ENCODE peak calls at places on chromosome 9, in five cellular contexts. One of them, this sample, is unnamed.

GRCh38 chr9:90331826-90332575 is 310.6 kb downstream of the DIRAS2 start:
- DNase-seq in left ventricle myocardium inferior: no peak
- DNase-seq in SK-N-SH: no peak
- DNase-seq in Caco-2: no peak
- DNase-seq in stomach: no peak
- DNase-seq in this sample: no peak

GRCh38 chr9:130661461-130662098 is 2.8 kb upstream of the PRDM12 start:
- DNase-seq in left ventricle myocardium inferior: no peak
- DNase-seq in SK-N-SH: peak; percentile 61
- DNase-seq in Caco-2: no peak
- DNase-seq in stomach: no peak
- DNase-seq in this sample: no peak

GRCh38 chr9:91219557-91219956 is 142.2 kb downstream of the AUH start:
- DNase-seq in left ventricle myocardium inferior: no peak
- DNase-seq in SK-N-SH: no peak
- DNase-seq in Caco-2: no peak
- DNase-seq in stomach: no peak
- DNase-seq in this sample: no peak

GRCh38 chr9:114123031-114123977 is 24.2 kb upstream of the KIF12 start:
- DNase-seq in left ventricle myocardium inferior: no peak
- DNase-seq in SK-N-SH: no peak
- DNase-seq in Caco-2: peak; percentile 30
- DNase-seq in stomach: no peak
- DNase-seq in this sample: no peak

GRCh38 chr9:133731876-133732321 is 6.3 kb downstream of the SARDH start:
- DNase-seq in left ventricle myocardium inferior: no peak
- DNase-seq in SK-N-SH: peak; percentile 81
- DNase-seq in Caco-2: peak; percentile 73
- DNase-seq in stomach: peak; percentile 20
- DNase-seq in this sample: peak; percentile 70

GRCh38 chr9:101530076-101530711 is 3.5 kb upstream of the RNF20 start:
- DNase-seq in left ventricle myocardium inferior: peak; percentile 41
- DNase-seq in SK-N-SH: peak; percentile 57
- DNase-seq in Caco-2: peak; percentile 71
- DNase-seq in stomach: peak; percentile 71
- DNase-seq in this sample: peak; percentile 76

GRCh38 chr9:131236161-131236560 is 40.1 kb downstream of the FAM78A start:
- DNase-seq in left ventricle myocardium inferior: no peak
- DNase-seq in SK-N-SH: no peak
- DNase-seq in Caco-2: no peak
- DNase-seq in stomach: no peak
- DNase-seq in this sample: no peak

GRCh38 chr9:127741831-127742434 is 6.8 kb upstream of the TOR2A start:
- DNase-seq in left ventricle myocardium inferior: peak; percentile 81
- DNase-seq in SK-N-SH: peak; percentile 78
- DNase-seq in Caco-2: peak; percentile 78
- DNase-seq in stomach: peak; percentile 62
- DNase-seq in this sample: no peak

GRCh38 chr9:113349434-113350337 is at the start of gene BSPRY:
- DNase-seq in left ventricle myocardium inferior: no peak
- DNase-seq in SK-N-SH: peak; percentile 84
- DNase-seq in Caco-2: no peak
- DNase-seq in stomach: peak; percentile 66
- DNase-seq in this sample: peak; percentile 26

GRCh38 chr9:131485728-131486381 is 16.9 kb upstream of the POMT1 start:
- DNase-seq in left ventricle myocardium inferior: no peak
- DNase-seq in SK-N-SH: no peak
- DNase-seq in Caco-2: no peak
- DNase-seq in stomach: no peak
- DNase-seq in this sample: no peak

GRCh38 chr9:71909887-71910601 is 949 bp downstream of the ABHD17B start:
- DNase-seq in left ventricle myocardium inferior: peak; percentile 70
- DNase-seq in SK-N-SH: peak; percentile 70
- DNase-seq in Caco-2: peak; percentile 32
- DNase-seq in stomach: peak; percentile 52
- DNase-seq in this sample: peak; percentile 81

GRCh38 chr9:105661011-105661410 is 1.2 kb upstream of the TAL2 start:
- DNase-seq in left ventricle myocardium inferior: no peak
- DNase-seq in SK-N-SH: no peak
- DNase-seq in Caco-2: no peak
- DNase-seq in stomach: no peak
- DNase-seq in this sample: peak; percentile 51

GRCh38 chr9:38686923-38687322 is 33.0 kb downstream of the FAM240B start:
- DNase-seq in left ventricle myocardium inferior: no peak
- DNase-seq in SK-N-SH: no peak
- DNase-seq in Caco-2: no peak
- DNase-seq in stomach: no peak
- DNase-seq in this sample: no peak

GRCh38 chr9:99105152-99106043 is 485 bp downstream of the TGFBR1 start:
- DNase-seq in left ventricle myocardium inferior: peak; percentile 82
- DNase-seq in SK-N-SH: peak; percentile 90
- DNase-seq in Caco-2: peak; percentile 73
- DNase-seq in stomach: peak; percentile 82
- DNase-seq in this sample: peak; percentile 67

GRCh38 chr9:111978616-111979015 is 82.0 kb downstream of the UGCG start:
- DNase-seq in left ventricle myocardium inferior: no peak
- DNase-seq in SK-N-SH: no peak
- DNase-seq in Caco-2: no peak
- DNase-seq in stomach: no peak
- DNase-seq in this sample: no peak

GRCh38 chr9:133784731-133785561 is 46.8 kb upstream of the SARDH start:
- DNase-seq in left ventricle myocardium inferior: no peak
- DNase-seq in SK-N-SH: no peak
- DNase-seq in Caco-2: no peak
- DNase-seq in stomach: no peak
- DNase-seq in this sample: no peak

GRCh38 chr9:97857603-97858392 is 4.8 kb downstream of the FOXE1 start:
- DNase-seq in left ventricle myocardium inferior: no peak
- DNase-seq in SK-N-SH: no peak
- DNase-seq in Caco-2: no peak
- DNase-seq in stomach: no peak
- DNase-seq in this sample: no peak

GRCh38 chr9:20504930-20505329 is 117.4 kb downstream of the MLLT3 start:
- DNase-seq in left ventricle myocardium inferior: no peak
- DNase-seq in SK-N-SH: no peak
- DNase-seq in Caco-2: no peak
- DNase-seq in stomach: no peak
- DNase-seq in this sample: no peak

GRCh38 chr9:10134266-10134665 is 478.5 kb downstream of the PTPRD start:
- DNase-seq in left ventricle myocardium inferior: no peak
- DNase-seq in SK-N-SH: no peak
- DNase-seq in Caco-2: no peak
- DNase-seq in stomach: no peak
- DNase-seq in this sample: no peak

GRCh38 chr9:128892223-128892892 is 10.4 kb downstream of the LRRC8A start:
- DNase-seq in left ventricle myocardium inferior: peak; percentile 88
- DNase-seq in SK-N-SH: no peak
- DNase-seq in Caco-2: no peak
- DNase-seq in stomach: peak; percentile 82
- DNase-seq in this sample: no peak

GRCh38 chr9:673966-674526 is 167.5 kb upstream of the DMRT1 start:
- DNase-seq in left ventricle myocardium inferior: no peak
- DNase-seq in SK-N-SH: no peak
- DNase-seq in Caco-2: no peak
- DNase-seq in stomach: no peak
- DNase-seq in this sample: no peak

GRCh38 chr9:5561828-5562488 is 51.6 kb downstream of the PDCD1LG2 start:
- DNase-seq in left ventricle myocardium inferior: no peak
- DNase-seq in SK-N-SH: no peak
- DNase-seq in Caco-2: no peak
- DNase-seq in stomach: no peak
- DNase-seq in this sample: no peak

GRCh38 chr9:84652496-84653081 is 16.9 kb upstream of the NTRK2 start:
- DNase-seq in left ventricle myocardium inferior: no peak
- DNase-seq in SK-N-SH: no peak
- DNase-seq in Caco-2: no peak
- DNase-seq in stomach: no peak
- DNase-seq in this sample: no peak

GRCh38 chr9:72926506-72926905 is 26.3 kb downstream of the ALDH1A1 start:
- DNase-seq in left ventricle myocardium inferior: no peak
- DNase-seq in SK-N-SH: no peak
- DNase-seq in Caco-2: no peak
- DNase-seq in stomach: no peak
- DNase-seq in this sample: no peak

GRCh38 chr9:33129251-33129885 is 37.8 kb downstream of the B4GALT1 start:
- DNase-seq in left ventricle myocardium inferior: no peak
- DNase-seq in SK-N-SH: no peak
- DNase-seq in Caco-2: no peak
- DNase-seq in stomach: no peak
- DNase-seq in this sample: no peak

GRCh38 chr9:130039504-130040147 is 3.4 kb downstream of the FNBP1 start:
- DNase-seq in left ventricle myocardium inferior: no peak
- DNase-seq in SK-N-SH: peak; percentile 58
- DNase-seq in Caco-2: no peak
- DNase-seq in stomach: no peak
- DNase-seq in this sample: no peak

GRCh38 chr9:127561491-127562270 is 50.4 kb upstream of the STXBP1 start:
- DNase-seq in left ventricle myocardium inferior: peak; percentile 74
- DNase-seq in SK-N-SH: no peak
- DNase-seq in Caco-2: peak; percentile 74
- DNase-seq in stomach: peak; percentile 71
- DNase-seq in this sample: peak; percentile 58

GRCh38 chr9:99811172-99811571 is 10.5 kb upstream of the NR4A3 start:
- DNase-seq in left ventricle myocardium inferior: no peak
- DNase-seq in SK-N-SH: no peak
- DNase-seq in Caco-2: no peak
- DNase-seq in stomach: no peak
- DNase-seq in this sample: no peak

GRCh38 chr9:77847626-77848025 is 184.0 kb downstream of the GNAQ start:
- DNase-seq in left ventricle myocardium inferior: no peak
- DNase-seq in SK-N-SH: no peak
- DNase-seq in Caco-2: no peak
- DNase-seq in stomach: no peak
- DNase-seq in this sample: no peak
- H3K4me3 ChIP-seq in left ventricle myocardium inferior: no peak overlapping the region
- H3K4me3 ChIP-seq in SK-N-SH: no peak overlapping the region
- H3K4me3 ChIP-seq in Caco-2: no peak overlapping the region
- H3K4me3 ChIP-seq in stomach: no peak overlapping the region
- H3K4me3 ChIP-seq in this sample: no peak overlapping the region

GRCh38 chr9:134944351-134944802 is 26.7 kb upstream of the FCN1 start:
- DNase-seq in left ventricle myocardium inferior: no peak
- DNase-seq in SK-N-SH: no peak
- DNase-seq in Caco-2: no peak
- DNase-seq in stomach: no peak
- DNase-seq in this sample: no peak
- H3K27me3 ChIP-seq in left ventricle myocardium inferior: peaks cover 77% of the 10 kb centered on the region
- H3K27me3 ChIP-seq in SK-N-SH: no peaks in the 10 kb centered on the region
- H3K27me3 ChIP-seq in Caco-2: no peaks in the 10 kb centered on the region
- H3K27me3 ChIP-seq in stomach: peaks cover 83% of the 10 kb centered on the region
- H3K27me3 ChIP-seq in this sample: no peaks in the 10 kb centered on the region

GRCh38 chr9:121731919-121732318 is 80.5 kb downstream of the DAB2IP start:
- DNase-seq in left ventricle myocardium inferior: no peak
- DNase-seq in SK-N-SH: no peak
- DNase-seq in Caco-2: no peak
- DNase-seq in stomach: no peak
- DNase-seq in this sample: no peak

GRCh38 chr9:121732383-121732782 is 80.9 kb downstream of the DAB2IP start:
- DNase-seq in left ventricle myocardium inferior: no peak
- DNase-seq in SK-N-SH: no peak
- DNase-seq in Caco-2: no peak
- DNase-seq in stomach: no peak
- DNase-seq in this sample: no peak

GRCh38 chr9:121730188-121730587 is 78.8 kb downstream of the DAB2IP start:
- DNase-seq in left ventricle myocardium inferior: no peak
- DNase-seq in SK-N-SH: no peak
- DNase-seq in Caco-2: no peak
- DNase-seq in stomach: no peak
- DNase-seq in this sample: no peak

GRCh38 chr9:121729769-121730168 is 78.3 kb downstream of the DAB2IP start:
- DNase-seq in left ventricle myocardium inferior: no peak
- DNase-seq in SK-N-SH: no peak
- DNase-seq in Caco-2: no peak
- DNase-seq in stomach: no peak
- DNase-seq in this sample: no peak

GRCh38 chr9:121731090-121731489 is 79.7 kb downstream of the DAB2IP start:
- DNase-seq in left ventricle myocardium inferior: no peak
- DNase-seq in SK-N-SH: no peak
- DNase-seq in Caco-2: no peak
- DNase-seq in stomach: no peak
- DNase-seq in this sample: no peak
- H3K4me1 ChIP-seq in left ventricle myocardium inferior: peaks cover 95% of the 10 kb centered on the region
- H3K4me1 ChIP-seq in SK-N-SH: peaks cover 5% of the 10 kb centered on the region
- H3K4me1 ChIP-seq in Caco-2: peaks cover 16% of the 10 kb centered on the region
- H3K4me1 ChIP-seq in stomach: peaks cover 82% of the 10 kb centered on the region
- H3K4me1 ChIP-seq in this sample: no peaks in the 10 kb centered on the region

GRCh38 chr9:136644343-136644592 is 18.4 kb upstream of the EGFL7 start:
- DNase-seq in left ventricle myocardium inferior: peak; percentile 90
- DNase-seq in SK-N-SH: no peak
- DNase-seq in Caco-2: no peak
- DNase-seq in stomach: peak; percentile 91
- DNase-seq in this sample: no peak
- H3K4me3 ChIP-seq in left ventricle myocardium inferior: peak overlapping the region; percentile 65
- H3K4me3 ChIP-seq in SK-N-SH: no peak overlapping the region
- H3K4me3 ChIP-seq in Caco-2: no peak overlapping the region
- H3K4me3 ChIP-seq in stomach: peak overlapping the region; percentile 12
- H3K4me3 ChIP-seq in this sample: no peak overlapping the region